ENCODE peak calls at places on chromosomes 3 and 15, in seven cellular contexts. H, X, M, T, S, L and A are unnamed samples.

GRCh38 chr3:47194994-47195393 is 31.1 kb upstream of the SETD2 start:
- DNase-seq in X (no peak), T (no peak), S (no peak), H (no peak), L (no peak), M (no peak), A (no peak)

GRCh38 chr3:42961633-42962032 is 17.5 kb upstream of the GASK1A start:
- DNase-seq in S (no peak), X (peak; percentile 37), T (no peak), L (no peak), M (peak; percentile 29), H (no peak), A (no peak)

GRCh38 chr3:71127052-71127451 is 456.5 kb downstream of the FOXP1 start:
- DNase-seq in X (no peak), S (no peak), M (no peak), L (no peak), T (no peak), H (no peak), A (no peak)

GRCh38 chr3:103077910-103078309 is 643.1 kb downstream of the ZPLD1 start:
- DNase-seq in H (no peak), L (no peak), S (no peak), X (no peak), T (no peak), M (no peak), A (no peak)

GRCh38 chr3:72161870-72162617 is 377.1 kb upstream of the PROK2 start:
- DNase-seq in S (no peak), T (no peak), M (no peak), L (no peak), X (peak; percentile 52), H (no peak), A (no peak)

GRCh38 chr3:183290216-183290615 is 37.2 kb downstream of the B3GNT5 start:
- DNase-seq in X (no peak), M (no peak), L (no peak), T (no peak), S (no peak), H (no peak), A (no peak)

GRCh38 chr3:66693461-66693912 is 192.7 kb upstream of the LRIG1 start:
- DNase-seq in H (no peak), X (peak; percentile 44), M (peak; percentile 32), T (no peak), S (peak; percentile 74), L (no peak), A (no peak)

GRCh38 chr3:9169951-9170850 is 79.2 kb downstream of the SRGAP3 start:
- DNase-seq in M (no peak), X (no peak), L (no peak), T (no peak), H (no peak), S (no peak), A (no peak)

GRCh38 chr15:50463423-50464358 is 39.5 kb downstream of the USP8 start:
- DNase-seq in T (no peak), H (no peak), X (no peak), L (no peak), S (no peak), M (no peak), A (no peak)

GRCh38 chr3:33355611-33356010 is 78.4 kb downstream of the FBXL2 start:
- DNase-seq in S (no peak), H (no peak), X (no peak), T (no peak), M (no peak), L (no peak), A (no peak)

GRCh38 chr3:29354894-29355293 is 74.0 kb downstream of the RBMS3 start:
- DNase-seq in X (no peak), L (no peak), H (no peak), M (no peak), T (no peak), S (no peak), A (no peak)

GRCh38 chr3:119084371-119085069 is 49.9 kb upstream of the IGSF11 start:
- DNase-seq in T (no peak), L (no peak), X (no peak), M (no peak), S (no peak), H (peak; percentile 62), A (no peak)

GRCh38 chr3:172173316-172174271 is 134.2 kb downstream of the FNDC3B start:
- DNase-seq in S (no peak), H (no peak), T (no peak), X (no peak), L (no peak), M (no peak), A (no peak)

GRCh38 chr3:156705761-156706631 is 31.6 kb downstream of the TIPARP start:
- DNase-seq in T (no peak), X (no peak), L (no peak), S (no peak), M (no peak), H (no peak), A (no peak)
- TF ChIP-seq POLR2A in T (no peak), X (no peak), L (no peak), S (no peak), M (no peak), H (no peak), A (no peak)

GRCh38 chr15:67114846-67115521 is 49.6 kb downstream of the SMAD3 start:
- DNase-seq in L (no peak), S (no peak), M (no peak), T (peak; percentile 5), X (no peak), H (no peak), A (no peak)

GRCh38 chr15:67117356-67117755 is 52.0 kb downstream of the SMAD3 start:
- DNase-seq in X (no peak), L (no peak), M (no peak), S (no peak), T (peak; percentile 69), H (no peak), A (no peak)

GRCh38 chr15:67115567-67115966 is 50.2 kb downstream of the SMAD3 start:
- DNase-seq in T (peak; percentile 27), X (no peak), S (no peak), M (no peak), H (no peak), L (no peak), A (no peak)

GRCh38 chr15:67118808-67119207 is 53.4 kb downstream of the SMAD3 start:
- DNase-seq in T (peak; percentile 14), M (no peak), X (no peak), L (no peak), S (no peak), H (no peak), A (no peak)

DNA sequence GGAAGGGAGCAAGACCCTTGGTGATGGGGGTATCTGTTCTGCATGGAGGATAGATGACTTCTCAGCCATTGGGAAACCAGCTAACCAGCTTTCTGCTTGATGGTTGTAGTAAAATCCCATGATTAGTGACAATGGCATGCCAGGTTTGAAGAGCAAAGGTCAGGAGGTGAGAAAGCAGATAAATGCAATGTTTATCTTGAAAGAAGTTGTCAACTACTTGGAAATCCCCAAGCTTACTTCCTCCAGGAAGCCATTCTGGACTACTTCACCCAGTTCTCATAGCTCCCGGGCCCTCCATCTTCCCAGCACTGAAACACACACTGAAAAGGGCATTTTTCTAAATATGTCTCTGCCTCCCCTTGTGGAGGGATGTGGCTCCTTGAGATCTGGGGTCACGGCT is 51.3 kb downstream of the SMAD3 start:
- DNase-seq in H (no peak), L (no peak), S (no peak), X (no peak), M (no peak), T (peak; percentile 33), A (no peak)
- TF ChIP-seq POLR2AphosphoS5 in H (no peak), L (no peak), S (no peak), X (no peak), M (no peak), T (no peak), A (no peak)

GRCh38 chr15:68820205-68820588 is 498 bp downstream of the ANP32A start:
- DNase-seq in H (peak; percentile 64), X (peak; percentile 52), L (no peak), S (peak; percentile 79), M (peak; percentile 46), T (peak; percentile 92), A (no peak)
- TF ChIP-seq POLR2A in H (no peak), X (no peak), L (no peak), S (no peak), M (no peak), T (no peak), A (peak; percentile 52)

GRCh38 chr3:127016461-127016860 is 33.5 kb downstream of the PLXNA1 start:
- DNase-seq in T (no peak), S (no peak), M (no peak), L (no peak), X (no peak), H (no peak), A (no peak)
- TF ChIP-seq POLR2AphosphoS5 in T (no peak), S (no peak), M (no peak), L (no peak), X (no peak), H (no peak), A (no peak)

DNA sequence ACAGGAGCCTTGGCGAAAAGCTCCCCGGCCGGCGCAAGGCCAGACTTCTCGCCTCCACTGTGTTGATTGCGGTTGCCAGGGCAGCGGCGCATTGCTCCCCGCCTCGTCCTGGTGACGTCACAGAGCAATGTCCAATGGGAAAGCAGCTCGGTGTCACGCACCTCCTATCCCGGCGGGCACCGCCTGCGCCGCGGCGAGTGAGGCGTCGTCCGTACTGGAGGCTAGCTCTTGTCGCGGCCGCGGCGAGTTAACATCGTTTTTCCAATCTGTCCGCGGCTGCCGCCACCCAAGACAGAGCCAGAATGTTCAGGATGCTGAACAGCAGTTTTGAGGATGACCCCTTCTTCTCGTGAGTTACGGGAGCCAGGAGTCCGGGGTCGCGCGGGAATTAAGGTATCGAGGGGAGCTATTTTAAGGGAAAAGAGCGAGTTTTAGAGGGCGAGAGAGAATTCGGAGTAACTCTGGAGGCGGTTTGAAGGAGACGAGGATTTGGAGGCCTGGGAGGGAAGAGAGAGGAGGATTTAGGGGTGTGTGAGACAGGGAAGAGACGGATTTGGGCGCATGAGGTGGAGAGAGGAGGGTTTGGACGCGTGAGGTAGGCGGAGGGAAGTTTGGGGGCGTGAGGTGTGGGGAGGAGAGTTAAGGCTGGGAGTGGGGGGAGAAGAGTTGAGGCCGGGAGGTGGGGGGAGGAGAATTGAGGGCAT is at the start of gene MLF1:
- DNase-seq in T (peak; percentile 93), L (peak; percentile 96), S (peak; percentile 99), X (peak; percentile 96), H (peak; percentile 95), M (peak; percentile 92), A (peak; percentile 54)
- TF ChIP-seq POLR2A in T (peak; percentile 52), L (peak; percentile 83), S (peak; percentile 72), X (peak; percentile 78), H (peak; percentile 21), M (peak; percentile 9), A (no peak)

DNA sequence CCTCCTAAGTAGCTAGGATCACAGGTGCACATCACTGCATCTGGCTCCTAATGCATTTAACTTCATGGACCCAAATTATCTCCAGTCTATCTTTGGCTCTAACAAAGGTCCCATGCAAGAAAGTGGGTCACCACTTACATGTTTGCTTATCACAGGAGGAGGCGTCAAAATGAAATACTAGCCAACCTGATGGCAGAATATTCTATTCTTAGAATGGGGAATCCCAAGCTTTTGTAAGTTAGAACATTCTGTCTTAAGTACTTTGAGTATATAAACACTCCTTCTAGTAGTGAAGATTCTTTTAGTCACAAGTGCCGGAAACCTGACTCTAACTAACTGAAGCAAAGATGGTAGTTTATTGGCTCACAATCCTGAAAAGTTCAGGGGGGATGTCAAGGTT is 72.0 kb upstream of the ADAMTS9 start:
- DNase-seq in T (no peak), H (no peak), M (no peak), S (no peak), L (no peak), X (no peak), A (no peak)
- TF ChIP-seq POLR2AphosphoS5 in T (no peak), H (peak; percentile 44), M (no peak), S (peak; percentile 69), L (no peak), X (no peak), A (no peak)